ENCODE peak calls at places on chromosomes 7 and 10, in eight cellular contexts. J is PC-3, C is mucosa of descending colon, Q is AG04449, L is A549, V is fibroblast of lung, T is Peyer's patch, N is tibial nerve. G is an unnamed sample.

GRCh38 chr7:98051118-98051744 is 55.4 kb upstream of the LMTK2 start:
- DNase-seq in Q (no peak), C (peak), L (no peak), T (peak), J (no peak), N (no peak), V (no peak), G (no peak)

GRCh38 chr10:125060038-125060437 is 100.3 kb downstream of the CTBP2 start:
- DNase-seq in N (no peak), L (no peak), V (peak), C (no peak), Q (no peak), T (no peak), J (no peak), G (peak)

GRCh38 chr7:141792526-141792925 is 2.5 kb downstream of the TAS2R5 start:
- DNase-seq in L (no peak), T (no peak), J (peak), N (no peak), Q (no peak), V (no peak), C (no peak), G (no peak)

GRCh38 chr7:44288811-44289340 is 36.5 kb downstream of the CAMK2B start:
- DNase-seq in V (no peak), C (peak), T (no peak), Q (no peak), L (no peak), N (no peak), J (no peak), G (no peak)

GRCh38 chr10:99234067-99234738 is 1.4 kb downstream of the HPSE2 start:
- DNase-seq in C (peak), T (peak), L (no peak), Q (no peak), N (peak), V (peak), J (no peak), G (peak)

GRCh38 chr10:66151346-66151745 is 774.5 kb upstream of the LRRTM3 start:
- DNase-seq in T (no peak), L (no peak), Q (no peak), J (peak), C (no peak), N (no peak), V (no peak), G (peak)

GRCh38 chr7:85890244-85890811 is 703.5 kb upstream of the SEMA3D start:
- DNase-seq in Q (no peak), N (no peak), C (no peak), V (peak), T (no peak), L (peak), J (peak), G (peak)

GRCh38 chr10:4663162-4663992 is 162.6 kb upstream of the AKR1E2 start:
- DNase-seq in L (peak), C (no peak), Q (peak), J (peak), T (no peak), V (peak), N (peak), G (peak)

GRCh38 chr10:4315529-4315928 is 510.5 kb upstream of the AKR1E2 start:
- DNase-seq in V (peak), L (no peak), T (no peak), Q (no peak), N (peak), J (no peak), C (no peak), G (peak)

GRCh38 chr7:28748934-28749584 is 209.1 kb downstream of the TRIL start:
- DNase-seq in J (peak), T (no peak), L (peak), C (no peak), N (no peak), Q (no peak), V (peak), G (peak)

GRCh38 chr10:98427011-98427515 is 12.1 kb upstream of the PYROXD2 start:
- DNase-seq in Q (no peak), C (no peak), V (no peak), L (no peak), T (no peak), J (no peak), N (no peak), G (no peak)

GRCh38 chr7:156378806-156379205 is 261.8 kb upstream of the RNF32 start:
- DNase-seq in L (no peak), T (no peak), N (no peak), J (no peak), C (no peak), Q (no peak), V (no peak), G (no peak)

GRCh38 chr10:133097961-133098360 is 10.2 kb downstream of the ADGRA1 start:
- DNase-seq in V (no peak), L (no peak), N (no peak), Q (no peak), C (no peak), J (no peak), T (no peak), G (no peak)

GRCh38 chr7:70189261-70189660 is 591.0 kb downstream of the AUTS2 start:
- DNase-seq in Q (no peak), V (peak), C (no peak), N (no peak), J (no peak), L (no peak), T (no peak), G (no peak)

GRCh38 chr7:70189776-70190175 is 591.5 kb downstream of the AUTS2 start:
- DNase-seq in T (no peak), J (no peak), V (peak), N (no peak), L (no peak), Q (no peak), C (no peak), G (peak)

GRCh38 chr7:70190266-70190665 is 592.0 kb downstream of the AUTS2 start:
- DNase-seq in Q (no peak), J (no peak), C (no peak), L (no peak), V (no peak), T (no peak), N (no peak), G (no peak)

GRCh38 chr7:70193514-70193913 is 595.2 kb downstream of the AUTS2 start:
- DNase-seq in L (no peak), J (no peak), Q (no peak), N (no peak), V (peak), C (no peak), T (no peak), G (peak)
- TF ChIP-seq CTCF in L (peak), J (no peak), Q (peak), N (peak), V (peak), C (no peak), T (no peak), G (peak)

GRCh38 chr10:2882628-2883027 is 184.7 kb upstream of the PFKP start:
- DNase-seq in J (no peak), T (no peak), V (no peak), N (no peak), C (no peak), L (no peak), Q (no peak), G (no peak)
- H3K4me3 ChIP-seq in J (no peak), T (no peak), V (no peak), N (no peak), C (no peak), L (no peak), Q (no peak), G (no peak)

GRCh38 chr7:50655490-50655889 is 90.3 kb upstream of the DDC start:
- DNase-seq in L (no peak), C (no peak), Q (no peak), T (no peak), J (no peak), N (no peak), V (no peak), G (no peak)

GRCh38 chr7:50653116-50653854 is 88.1 kb upstream of the DDC start:
- DNase-seq in C (no peak), N (peak), L (no peak), Q (no peak), J (no peak), V (no peak), T (no peak), G (peak)

GRCh38 chr7:50656141-50656895 is 91.1 kb upstream of the DDC start:
- DNase-seq in T (no peak), Q (no peak), N (no peak), J (no peak), L (no peak), C (no peak), V (no peak), G (no peak)

GRCh38 chr7:50653997-50654425 is 88.8 kb upstream of the DDC start:
- DNase-seq in V (no peak), C (no peak), T (no peak), L (no peak), Q (no peak), N (peak), J (no peak), G (peak)

GRCh38 chr7:50655020-50655419 is 89.8 kb upstream of the DDC start:
- DNase-seq in J (no peak), N (no peak), L (no peak), Q (no peak), C (no peak), T (no peak), V (no peak), G (no peak)
- TF ChIP-seq CTCF in J (no peak), N (no peak), L (no peak), Q (no peak), C (no peak), T (no peak), V (no peak), G (no peak)

GRCh38 chr7:133054167-133054840 is 27.6 kb downstream of the CHCHD3 start:
- DNase-seq in T (no peak), Q (no peak), J (no peak), V (peak), C (no peak), L (no peak), N (no peak), G (peak)
- H3K4me3 ChIP-seq in T (no peak), Q (no peak), J (no peak), V (no peak), C (no peak), L (no peak), N (no peak), G (no peak)

GRCh38 chr7:4450483-4450882 is 231.6 kb upstream of the FOXK1 start:
- DNase-seq in T (no peak), L (no peak), V (no peak), N (no peak), J (no peak), C (no peak), Q (no peak), G (no peak)
- TF ChIP-seq CTCF in T (no peak), L (no peak), V (no peak), N (no peak), J (peak), C (no peak), Q (no peak), G (no peak)

GRCh38 chr10:22339761-22340361 is 5.4 kb upstream of the SPAG6 start:
- DNase-seq in J (peak), V (no peak), T (no peak), L (no peak), N (no peak), C (no peak), Q (no peak), G (no peak)
- H3K4me3 ChIP-seq in J (peak), V (peak), T (peak), L (peak), N (peak), C (peak), Q (peak), G (peak)

DNA sequence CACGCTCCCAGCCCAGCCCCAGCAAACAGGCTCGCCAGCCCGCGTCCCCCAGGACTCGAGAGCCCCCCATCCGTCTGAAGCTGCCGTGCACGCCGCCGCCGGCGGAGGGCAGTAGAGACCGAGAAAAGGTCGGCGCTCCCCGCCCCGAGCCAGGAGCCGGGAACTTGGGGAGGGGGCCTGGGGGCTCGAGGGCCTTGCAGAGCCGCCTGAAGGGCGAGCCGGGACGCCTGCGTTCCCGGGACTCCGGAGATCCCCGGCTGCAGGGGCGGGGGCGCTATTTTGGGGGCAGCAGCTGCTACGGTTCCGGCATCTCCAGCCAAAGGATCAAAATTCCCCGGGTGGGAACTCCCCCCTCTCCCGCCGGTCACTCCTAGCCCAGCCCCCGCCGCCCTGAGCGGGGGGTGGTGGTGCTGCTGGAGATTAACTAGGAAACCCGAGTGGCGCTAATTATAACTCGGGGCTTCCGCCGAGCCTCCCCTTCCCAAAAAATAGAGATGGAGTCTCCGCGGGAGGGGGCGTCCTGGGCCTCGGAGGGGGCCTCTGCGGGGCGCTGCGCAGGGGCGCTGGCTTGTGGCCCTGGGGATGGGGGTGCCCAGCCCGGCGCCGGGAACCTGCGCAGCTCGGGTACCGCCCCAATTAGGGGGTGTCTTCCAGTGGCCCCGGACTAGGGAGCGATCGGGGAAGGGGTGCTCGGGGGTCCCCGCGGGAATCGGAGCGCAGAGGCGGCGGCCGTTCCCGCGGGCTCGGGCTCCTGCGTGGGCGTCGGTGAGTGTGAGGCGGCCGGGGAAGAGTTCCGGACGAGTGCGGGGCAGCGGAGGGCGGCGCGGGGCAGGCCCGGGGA is 608 bp downstream of the ACHE start:
- DNase-seq in N (peak), T (peak), C (peak), V (no peak), Q (no peak), J (peak), L (no peak), G (no peak)
- TF ChIP-seq CTCF in N (peak), T (peak), C (peak), V (peak), Q (peak), J (peak), L (peak), G (peak)

GRCh38 chr10:27636816-27637215 is 108.8 kb downstream of the MKX start:
- DNase-seq in T (no peak), Q (no peak), N (no peak), C (no peak), L (no peak), J (no peak), V (no peak), G (no peak)
- H3K4me3 ChIP-seq in T (no peak), Q (no peak), N (no peak), C (no peak), L (no peak), J (no peak), V (no peak), G (no peak)

DNA sequence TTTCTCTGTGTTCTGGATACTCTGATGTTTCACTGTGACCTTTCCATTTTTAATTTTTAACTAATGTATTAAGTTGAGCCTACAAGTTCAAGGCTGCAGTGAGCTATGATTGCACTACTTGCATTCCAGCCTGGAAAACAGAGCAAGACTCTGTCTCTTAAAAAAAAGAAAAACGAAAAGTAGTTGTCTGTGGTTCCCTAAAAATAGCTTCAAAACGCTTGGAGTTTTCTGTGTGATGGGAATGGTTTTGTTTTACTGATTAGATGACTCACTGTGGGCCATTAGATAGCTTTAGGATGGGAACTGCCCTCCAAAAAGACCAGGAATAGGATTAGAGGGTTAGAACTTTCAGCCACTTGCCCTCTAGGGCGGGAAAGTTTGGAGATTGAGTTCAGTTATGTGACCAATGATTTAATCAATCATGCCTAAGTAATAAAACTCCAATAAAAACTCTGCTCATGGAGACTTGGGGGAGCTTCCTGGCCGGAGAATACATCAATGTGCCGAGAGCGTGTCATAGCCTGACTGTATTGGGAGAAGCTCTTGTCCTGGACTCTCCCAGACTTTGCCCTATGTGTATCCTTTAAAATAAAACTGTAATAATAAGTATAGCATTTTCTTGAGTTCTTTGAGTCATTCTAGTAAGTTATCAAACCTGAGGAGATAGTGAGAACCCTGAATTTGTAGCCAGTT is 147.1 kb downstream of the LYZL1 start:
- DNase-seq in L (no peak), Q (peak), J (no peak), N (no peak), C (no peak), V (peak), T (no peak), G (peak)
- TF ChIP-seq CTCF in L (no peak), Q (no peak), J (no peak), N (no peak), C (no peak), V (no peak), T (no peak), G (no peak)

G was measured in astrocyte of the spinal cord.